ENCODE peak calls at places on chromosomes 1 and 21, in four cellular contexts. Z, E, F and A are unnamed samples.

GRCh38 chr1:223815865-223816264 is 29.9 kb downstream of the TP53BP2 start:
- DNase-seq in Z (no peak), E (no peak), F (no peak), A (no peak)

GRCh38 chr1:53410691-53411090 is 48.5 kb upstream of the DMRTB1 start:
- DNase-seq in Z (no peak), E (no peak), F (no peak), A (no peak)

GRCh38 chr21:44695176-44695575 is 1.8 kb upstream of the KRTAP10-12 start:
- DNase-seq in Z (peak; percentile 41), E (no peak), F (peak; percentile 4), A (peak; percentile 43)

GRCh38 chr1:35886606-35887431 is 3.8 kb downstream of the AGO1 start:
- DNase-seq in Z (no peak), E (no peak), F (peak; percentile 90), A (peak; percentile 69)

GRCh38 chr1:224175615-224176014 is 7.4 kb upstream of the DEGS1 start:
- DNase-seq in Z (no peak), E (no peak), F (no peak), A (peak; percentile 77)

GRCh38 chr1:2840036-2840809 is 38.7 kb upstream of the TTC34 start:
- DNase-seq in Z (no peak), E (no peak), F (no peak), A (no peak)

GRCh38 chr1:29865051-29865450 is 628.7 kb downstream of the PTPRU start:
- DNase-seq in Z (no peak), E (no peak), F (no peak), A (no peak)

GRCh38 chr21:45418301-45419071 is 13.5 kb downstream of the COL18A1 start:
- DNase-seq in Z (no peak), E (no peak), F (no peak), A (no peak)

GRCh38 chr1:153903841-153904455 is 18.8 kb downstream of the GATAD2B start:
- DNase-seq in Z (no peak), E (no peak), F (no peak), A (no peak)

GRCh38 chr1:28456078-28456477 is 49.8 kb upstream of the RCC1 start:
- DNase-seq in Z (no peak), E (no peak), F (no peak), A (no peak)

GRCh38 chr1:27668808-27669723 is 2.9 kb downstream of the IFI6 start:
- DNase-seq in Z (peak; percentile 92), E (peak; percentile 89), F (peak; percentile 80), A (peak; percentile 91)

GRCh38 chr1:30412241-30413110 is 310.9 kb downstream of the MATN1 start:
- DNase-seq in Z (peak; percentile 50), E (no peak), F (no peak), A (peak; percentile 28)

GRCh38 chr1:118366296-118366695 is 181.3 kb upstream of the SPAG17 start:
- DNase-seq in Z (no peak), E (no peak), F (no peak), A (no peak)

GRCh38 chr1:116777831-116778830 is 23.9 kb downstream of the CD2 start:
- DNase-seq in Z (no peak), E (no peak), F (no peak), A (no peak)

GRCh38 chr1:157040802-157041201 is 4.7 kb downstream of the ARHGEF11 start:
- DNase-seq in Z (no peak), E (no peak), F (no peak), A (no peak)

GRCh38 chr21:33674226-33674625 is 31.9 kb downstream of the ITSN1 start:
- DNase-seq in Z (no peak), E (no peak), F (no peak), A (no peak)

GRCh38 chr1:15283500-15283899 is 36.5 kb downstream of the FHAD1 start:
- DNase-seq in Z (no peak), E (no peak), F (peak; percentile 19), A (no peak)

GRCh38 chr1:245997471-245998258 is 509.4 kb downstream of the SMYD3 start:
- DNase-seq in Z (no peak), E (no peak), F (no peak), A (no peak)

GRCh38 chr1:159996653-159997052 is 35.1 kb downstream of the PIGM start:
- DNase-seq in Z (no peak), E (no peak), F (no peak), A (no peak)

GRCh38 chr1:22327411-22327810 is 124.2 kb upstream of the ZBTB40 start:
- DNase-seq in Z (peak; percentile 34), E (no peak), F (no peak), A (no peak)

GRCh38 chr1:200875416-200875815 is 2.6 kb downstream of the GPR25 start:
- DNase-seq in Z (no peak), E (no peak), F (no peak), A (no peak)

GRCh38 chr1:46301406-46302090 is 1.9 kb downstream of the LRRC41 start:
- DNase-seq in Z (peak; percentile 85), E (no peak), F (peak; percentile 48), A (peak; percentile 77)

GRCh38 chr1:14647777-14648176 is 49.3 kb downstream of the KAZN start:
- DNase-seq in Z (no peak), E (no peak), F (no peak), A (no peak)

GRCh38 chr1:240134596-240134995 is 42.9 kb downstream of the FMN2 start:
- DNase-seq in Z (no peak), E (no peak), F (no peak), A (no peak)

GRCh38 chr1:47437518-47438320 is at the start of gene FOXD2:
- DNase-seq in Z (peak; percentile 95), E (peak; percentile 94), F (peak; percentile 86), A (peak; percentile 99)

GRCh38 chr1:11295905-11296304 is 22.9 kb downstream of the UBIAD1 start:
- DNase-seq in Z (no peak), E (no peak), F (no peak), A (no peak)
- H3K4me3 ChIP-seq in Z (no peak overlapping the region), E (no peak overlapping the region), F (no peak overlapping the region), A (no peak overlapping the region)

GRCh38 chr21:26840912-26841311 is 4.3 kb downstream of the ADAMTS1 start:
- DNase-seq in Z (no peak), E (no peak), F (no peak), A (no peak)
- H3K4me3 ChIP-seq in Z (peak overlapping the region; percentile 79), E (no peak overlapping the region), F (no peak overlapping the region), A (no peak overlapping the region)

DNA sequence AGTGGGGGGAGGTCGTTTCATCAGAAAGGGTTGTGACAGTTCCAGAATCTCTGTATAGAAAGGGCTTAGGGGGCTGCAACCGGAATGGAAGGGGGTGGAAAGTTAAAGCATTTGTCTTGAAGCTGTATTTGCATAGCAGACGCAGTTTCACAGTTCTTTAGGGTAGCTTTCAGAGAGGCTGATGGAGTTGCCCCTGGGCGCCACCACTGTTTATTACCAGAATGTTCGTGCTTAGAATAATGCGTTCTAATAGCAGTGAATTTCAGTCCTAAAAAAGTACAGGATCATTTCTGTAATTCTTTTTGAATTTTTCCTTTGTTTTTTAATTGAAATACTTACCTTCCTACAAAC is 1.3 kb downstream of the EXO1 start:
- DNase-seq in Z (no peak), E (no peak), F (no peak), A (peak; percentile 22)
- H3K4me3 ChIP-seq in Z (no peak overlapping the region), E (no peak overlapping the region), F (peak overlapping the region; percentile 93), A (peak overlapping the region; percentile 75)

DNA sequence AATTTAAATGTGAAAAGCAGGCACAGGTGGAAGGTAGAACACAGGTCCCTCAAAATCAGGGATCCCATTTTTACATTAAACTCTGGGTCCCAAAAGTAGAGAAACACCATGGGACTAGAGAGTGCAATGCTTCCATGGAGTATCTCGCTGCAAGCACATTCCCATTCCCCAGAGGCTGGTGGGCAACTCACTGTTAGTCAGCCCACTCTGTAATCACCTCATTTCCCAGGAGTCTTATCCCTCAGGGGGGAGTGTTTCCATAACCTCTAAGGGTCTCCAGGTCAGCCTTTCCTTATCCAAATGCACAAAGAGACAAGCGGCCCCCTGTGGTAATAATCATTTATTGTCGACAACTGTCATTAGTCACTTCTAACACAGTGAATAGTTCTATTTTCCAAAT is 490.1 kb upstream of the LRRC7 start:
- DNase-seq in Z (no peak), E (no peak), F (no peak), A (peak; percentile 2)
- H3K4me3 ChIP-seq in Z (no peak overlapping the region), E (no peak overlapping the region), F (no peak overlapping the region), A (no peak overlapping the region)

GRCh38 chr1:177181631-177182291 is 11.0 kb downstream of the BRINP2 start:
- DNase-seq in Z (peak; percentile 73), E (peak; percentile 37), F (peak; percentile 95), A (peak; percentile 91)
- H3K4me3 ChIP-seq in Z (no peak overlapping the region), E (no peak overlapping the region), F (peak overlapping the region; percentile 17), A (peak overlapping the region; percentile 41)

GRCh38 chr1:50857702-50858101 is 102.4 kb downstream of the FAF1 start:
- DNase-seq in Z (no peak), E (no peak), F (no peak), A (no peak)

GRCh38 chr1:50860702-50861101 is 99.4 kb downstream of the FAF1 start:
- DNase-seq in Z (no peak), E (no peak), F (no peak), A (no peak)

GRCh38 chr1:50860256-50860655 is 99.8 kb downstream of the FAF1 start:
- DNase-seq in Z (no peak), E (no peak), F (no peak), A (no peak)

GRCh38 chr1:50859657-50860056 is 100.4 kb downstream of the FAF1 start:
- DNase-seq in Z (no peak), E (no peak), F (no peak), A (no peak)

DNA sequence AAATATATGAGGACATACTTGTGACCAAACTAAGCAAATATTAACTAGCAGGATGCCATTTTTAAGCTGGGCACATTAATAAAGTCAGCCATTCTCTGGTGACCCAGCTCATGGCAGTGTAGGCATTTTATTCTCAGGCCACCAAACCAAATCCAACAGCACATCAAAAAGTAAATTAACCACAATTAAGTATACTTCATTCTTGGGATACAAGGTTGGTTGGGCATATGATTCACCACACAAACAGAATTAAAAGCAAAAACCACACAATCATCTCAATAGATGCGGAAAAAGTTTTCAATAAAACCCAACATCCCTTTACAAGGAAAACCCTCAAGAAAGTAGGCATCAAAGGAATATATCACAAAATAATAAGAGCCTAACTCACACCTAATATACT is 101.3 kb downstream of the FAF1 start:
- DNase-seq in Z (no peak), E (no peak), F (no peak), A (no peak)
- H3K4me3 ChIP-seq in Z (no peak overlapping the region), E (no peak overlapping the region), F (no peak overlapping the region), A (no peak overlapping the region)

GRCh38 chr1:202810193-202810614 is 550 bp upstream of the PCAT6 start:
- DNase-seq in Z (no peak), E (no peak), F (no peak), A (no peak)

GRCh38 chr1:202810615-202811295 is at the start of gene PCAT6:
- DNase-seq in Z (peak; percentile 96), E (peak; percentile 97), F (peak; percentile 100), A (peak; percentile 98)

GRCh38 chr1:202807926-202808757 is at the start of gene KDM5B:
- DNase-seq in Z (peak; percentile 87), E (peak; percentile 84), F (peak; percentile 94), A (peak; percentile 92)

GRCh38 chr1:202811296-202812175 is 782 bp downstream of the PCAT6 start:
- DNase-seq in Z (no peak), E (peak; percentile 44), F (peak; percentile 42), A (peak; percentile 75)

DNA sequence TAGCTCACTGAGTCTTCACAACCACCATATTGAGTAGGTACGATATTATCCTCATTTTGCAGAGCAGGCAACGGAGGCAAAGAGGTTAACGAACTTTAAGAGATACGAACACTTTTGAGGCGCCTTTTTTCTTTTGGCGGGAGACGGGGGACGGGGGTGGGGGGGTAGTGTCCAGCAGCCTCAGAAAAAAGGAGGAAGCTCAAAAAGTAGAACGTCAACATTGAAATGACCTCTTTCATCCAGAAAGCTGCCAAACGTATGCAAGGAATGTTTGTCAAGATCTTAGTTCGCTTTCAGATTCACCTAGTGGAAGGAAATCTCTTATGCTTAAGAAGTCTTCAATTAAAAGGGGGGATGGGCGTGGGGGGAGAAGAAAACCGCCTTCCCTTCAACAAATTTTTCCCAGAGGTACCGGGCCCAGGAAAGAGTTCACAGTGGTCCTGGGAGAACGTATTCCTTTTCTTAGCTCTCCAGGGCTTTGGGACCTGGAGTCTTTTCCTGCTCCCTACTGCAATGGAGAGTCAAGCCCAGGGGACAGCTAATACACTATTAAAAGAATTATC is 1.1 kb upstream of the PCAT6 start:
- DNase-seq in Z (no peak), E (no peak), F (no peak), A (no peak)
- H3K4me3 ChIP-seq in Z (peak overlapping the region; percentile 66), E (no peak overlapping the region), F (peak overlapping the region; percentile 79), A (peak overlapping the region; percentile 66)